ENCODE peak calls at places on chromosomes 16 and 17, in six cellular contexts. K is heart left ventricle, V is IMR-90, T is thyroid gland, G is neural progenitor cell, L is cardiac fibroblast. I is an unnamed sample.

GRCh38 chr17:50330151-50330753 is 15.7 kb upstream of the XYLT2 start:
- DNase-seq in K (no peak), V (no peak), T (no peak), G (no peak), L (no peak), I (no peak)

GRCh38 chr16:27475561-27475960 is 73.6 kb downstream of the IL21R start:
- DNase-seq in K (no peak), V (peak), T (no peak), G (no peak), L (peak), I (peak)

GRCh38 chr17:78687944-78688343 is 94.1 kb downstream of the CYTH1 start:
- DNase-seq in K (no peak), V (no peak), T (no peak), G (no peak), L (no peak), I (no peak)

GRCh38 chr17:51507444-51507843 is 247.1 kb downstream of the UTP18 start:
- DNase-seq in K (no peak), V (no peak), T (no peak), G (no peak), L (no peak), I (no peak)

GRCh38 chr17:8073627-8074485 is 13.7 kb downstream of the ALOX12B start:
- DNase-seq in K (peak), V (peak), T (peak), G (peak), L (peak), I (peak)

GRCh38 chr16:31064882-31065461 is 9.1 kb downstream of the ZNF668 start:
- DNase-seq in K (peak), V (peak), T (no peak), G (peak), L (peak), I (peak)

GRCh38 chr16:85981826-85982562 is 83.0 kb downstream of the IRF8 start:
- DNase-seq in K (no peak), V (no peak), T (no peak), G (peak), L (no peak), I (no peak)

GRCh38 chr16:46972971-46973456 is 460 bp downstream of the DNAJA2 start:
- DNase-seq in K (peak), V (no peak), T (peak), G (peak), L (no peak), I (peak)

GRCh38 chr17:47188266-47188665 is 829 bp downstream of the CDC27 start:
- DNase-seq in K (no peak), V (peak), T (no peak), G (no peak), L (peak), I (peak)

GRCh38 chr16:20901441-20902112 is 1.0 kb downstream of the LYRM1 start:
- DNase-seq in K (peak), V (peak), T (peak), G (peak), L (peak), I (peak)

DNA sequence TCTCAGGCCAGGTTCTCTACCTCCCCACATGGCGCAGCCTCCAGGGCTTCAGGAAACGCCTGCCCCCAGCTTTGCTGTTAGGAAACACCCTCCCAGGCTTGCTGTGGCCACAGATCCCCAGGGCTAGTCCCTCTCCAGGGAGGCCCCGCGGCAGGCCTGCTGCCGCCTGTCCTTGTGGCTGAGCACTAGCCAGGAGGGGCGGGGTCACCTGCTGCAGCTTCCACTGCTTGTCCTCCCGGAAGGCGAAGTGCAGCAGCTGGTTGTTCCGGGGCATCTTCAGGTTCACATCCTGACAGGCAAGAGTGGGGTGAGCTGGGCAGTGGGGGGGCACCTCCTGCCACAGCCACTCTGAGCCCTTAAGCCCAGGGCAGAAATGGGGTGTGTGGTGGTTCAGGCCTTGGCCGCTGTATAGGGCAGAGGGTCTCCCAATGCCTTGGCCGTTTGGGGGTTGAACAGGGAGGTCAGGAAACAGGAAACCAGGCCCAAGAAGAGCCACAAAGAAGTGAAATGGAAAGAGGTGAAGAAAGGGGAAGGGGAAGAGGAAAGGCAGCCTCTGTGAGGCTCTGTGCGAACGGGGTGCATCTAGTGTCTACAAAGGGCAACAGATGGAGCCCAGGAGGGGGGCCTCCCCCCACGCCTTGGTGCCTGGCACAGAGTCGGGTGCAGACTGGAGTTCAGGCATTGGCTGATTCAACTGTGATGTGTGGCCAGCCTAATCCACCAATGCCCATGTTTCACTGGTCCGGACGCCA is 2.0 kb downstream of the ROGDI start:
- DNase-seq in K (peak), V (no peak), T (peak), G (no peak), L (no peak), I (no peak)
- H3K4me3 ChIP-seq in K (no peak), V (no peak), T (no peak), G (no peak), L (no peak), I (no peak)

DNA sequence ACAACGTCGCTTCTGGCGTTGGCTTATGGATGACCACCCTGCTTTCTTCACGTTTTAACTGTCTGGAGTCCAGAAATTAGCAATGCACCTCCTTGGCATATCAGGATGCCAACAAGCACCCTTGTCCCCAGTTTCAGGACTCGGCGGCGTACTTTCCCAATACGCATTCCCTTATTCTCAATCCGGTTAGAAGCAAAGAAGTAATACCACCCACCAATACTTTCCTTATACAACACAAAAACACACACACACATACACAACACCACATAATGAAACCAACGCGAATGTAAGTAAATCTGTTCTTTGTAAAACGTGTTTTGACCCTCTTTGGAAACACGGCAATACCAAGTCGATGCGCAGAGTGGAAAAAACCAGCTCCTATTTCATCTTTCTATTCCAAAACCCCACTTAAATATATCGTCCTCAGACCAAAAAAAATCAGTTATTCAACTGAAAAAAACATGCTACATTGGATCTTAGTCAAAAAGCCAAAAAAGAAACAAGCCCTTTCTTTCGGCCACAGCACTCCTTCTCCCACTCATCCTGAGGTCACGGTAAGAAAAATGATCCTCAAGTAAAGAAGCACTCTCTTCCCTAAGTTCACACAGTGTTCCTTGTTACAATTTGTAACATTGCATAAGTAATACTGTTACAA is 31.1 kb upstream of the ARL4D start:
- DNase-seq in K (no peak), V (peak), T (no peak), G (peak), L (peak), I (peak)
- H3K4me3 ChIP-seq in K (peak), V (peak), T (no peak), G (peak), L (peak), I (peak)

GRCh38 chr16:1102921-1103648 is 7.0 kb upstream of the C1QTNF8 start:
- DNase-seq in K (no peak), V (no peak), T (peak), G (peak), L (peak), I (peak)
- H3K4me3 ChIP-seq in K (no peak), V (no peak), T (no peak), G (peak), L (no peak), I (no peak)

GRCh38 chr17:44541884-44542581 is 15.3 kb upstream of the FZD2 start:
- DNase-seq in K (no peak), V (no peak), T (no peak), G (peak), L (no peak), I (peak)

GRCh38 chr17:44546711-44547606 is 10.3 kb upstream of the FZD2 start:
- DNase-seq in K (no peak), V (peak), T (no peak), G (no peak), L (peak), I (peak)

GRCh38 chr17:44543905-44544523 is 13.3 kb upstream of the FZD2 start:
- DNase-seq in K (no peak), V (no peak), T (no peak), G (no peak), L (no peak), I (no peak)

GRCh38 chr17:44540246-44541084 is 16.8 kb upstream of the FZD2 start:
- DNase-seq in K (no peak), V (no peak), T (no peak), G (no peak), L (no peak), I (no peak)

DNA sequence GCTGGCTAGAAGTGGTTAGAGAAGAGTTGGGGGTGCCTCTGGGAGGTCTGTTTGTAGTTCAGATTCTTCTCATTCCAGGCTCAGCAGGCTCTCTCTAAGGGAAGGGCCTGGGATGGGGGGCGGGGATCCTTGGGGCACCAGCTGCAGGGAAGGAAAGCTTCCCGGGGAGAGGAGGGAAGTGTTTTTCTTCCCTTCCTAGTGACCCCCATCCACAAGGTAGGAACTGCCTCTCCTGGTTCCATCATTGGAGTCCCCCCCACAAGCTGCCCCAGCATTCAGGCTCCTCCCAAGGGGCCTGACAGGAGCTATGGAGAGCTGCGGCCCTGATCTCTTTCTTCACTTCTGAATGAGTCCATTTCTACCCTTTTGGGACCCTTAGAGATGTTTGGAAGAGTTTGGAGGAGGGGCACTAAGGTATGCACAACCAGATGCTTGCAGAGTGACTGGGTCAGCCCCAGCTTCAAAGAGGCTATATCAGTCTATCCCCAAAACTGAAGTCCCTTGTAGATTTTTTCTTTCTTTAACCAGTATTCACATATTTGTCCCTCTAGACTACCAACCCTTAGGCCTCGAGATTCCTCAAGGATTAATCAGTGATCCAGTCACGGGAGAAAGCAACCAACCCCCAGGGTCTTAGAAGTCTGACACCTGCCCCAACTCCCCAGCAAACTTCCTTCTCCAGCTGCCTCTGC is 13.9 kb upstream of the FZD2 start:
- DNase-seq in K (no peak), V (peak), T (peak), G (peak), L (peak), I (peak)
- H3K4me3 ChIP-seq in K (no peak), V (peak), T (no peak), G (peak), L (no peak), I (peak)